ENCODE peak calls at places on chromosomes 12 and 14, in eight cellular contexts. U, X, E, R, Z, C, S and G are unnamed samples. For H4K20me1, the result is how much of the 10 kb centered on the place peaks cover.

GRCh38 chr12:2794736-2795289 is at the start of gene FKBP4:
- DNase-seq in U (peak), X (peak), E (peak), R (peak), Z (peak), C (peak), S (peak), G (peak)

GRCh38 chr12:76329163-76329562 is 19.1 kb downstream of the BBS10 start:
- DNase-seq in U (peak), X (peak), E (peak), R (no peak), Z (no peak), C (no peak), S (no peak), G (peak)

GRCh38 chr12:92073123-92073522 is 72.5 kb downstream of the BTG1 start:
- DNase-seq in U (no peak), X (no peak), E (no peak), R (no peak), Z (no peak), C (no peak), S (no peak), G (no peak)

GRCh38 chr14:94129758-94130414 is 482 bp upstream of the IFI27L2 start:
- DNase-seq in U (peak), X (peak), E (peak), R (peak), Z (peak), C (no peak), S (peak), G (peak)

GRCh38 chr14:70907996-70908917 is 998 bp downstream of the PCNX1 start:
- DNase-seq in U (peak), X (no peak), E (peak), R (peak), Z (peak), C (peak), S (peak), G (peak)

GRCh38 chr12:74293689-74294131 is 243.9 kb upstream of the ATXN7L3B start:
- DNase-seq in U (no peak), X (no peak), E (no peak), R (no peak), Z (no peak), C (no peak), S (no peak), G (no peak)

GRCh38 chr12:121130866-121131373 is 1.8 kb upstream of the P2RX7 start:
- DNase-seq in U (no peak), X (no peak), E (no peak), R (no peak), Z (no peak), C (no peak), S (no peak), G (no peak)

GRCh38 chr12:5073838-5074237 is 30.2 kb downstream of the KCNA5 start:
- DNase-seq in U (no peak), X (peak), E (no peak), R (peak), Z (peak), C (no peak), S (no peak), G (no peak)

GRCh38 chr12:118136559-118137003 is 657 bp downstream of the PEBP1 start:
- DNase-seq in U (peak), X (no peak), E (peak), R (peak), Z (peak), C (peak), S (no peak), G (peak)

GRCh38 chr12:84128117-84128991 is 784.2 kb downstream of the SLC6A15 start:
- DNase-seq in U (no peak), X (no peak), E (no peak), R (no peak), Z (no peak), C (no peak), S (no peak), G (no peak)

GRCh38 chr14:51517116-51517515 is 134.6 kb upstream of the FRMD6 start:
- DNase-seq in U (no peak), X (no peak), E (no peak), R (no peak), Z (no peak), C (no peak), S (no peak), G (no peak)

GRCh38 chr14:73780896-73781295 is 66.7 kb upstream of the PNMA1 start:
- DNase-seq in U (no peak), X (no peak), E (no peak), R (no peak), Z (no peak), C (no peak), S (no peak), G (no peak)

GRCh38 chr12:71645268-71645667 is 18.4 kb downstream of the ZFC3H1 start:
- DNase-seq in U (no peak), X (no peak), E (no peak), R (no peak), Z (no peak), C (no peak), S (no peak), G (no peak)
- H4K20me1 ChIP-seq in U (under half), X (under half), E (under half), R (under half), Z (under half), C (under half), S (under half), G (under half)

GRCh38 chr12:14167005-14167628 is 185.7 kb upstream of the GRIN2B start:
- DNase-seq in U (peak), X (peak), E (peak), R (peak), Z (peak), C (peak), S (peak), G (peak)

GRCh38 chr12:14171111-14171510 is 189.7 kb upstream of the GRIN2B start:
- DNase-seq in U (no peak), X (no peak), E (no peak), R (no peak), Z (peak), C (no peak), S (no peak), G (no peak)
- H4K20me1 ChIP-seq in U (under half), X (under half), E (under half), R (under half), Z (under half), C (under half), S (under half), G (under half)

GRCh38 chr12:10717410-10717809 is 5.7 kb downstream of the YBX3 start:
- DNase-seq in U (peak), X (no peak), E (peak), R (peak), Z (no peak), C (no peak), S (no peak), G (no peak)
- H4K20me1 ChIP-seq in U (under half), X (under half), E (under half), R (under half), Z (under half), C (under half), S (under half), G (under half)

GRCh38 chr12:40718878-40719372 is 26.7 kb downstream of the CNTN1 start:
- DNase-seq in U (no peak), X (no peak), E (no peak), R (no peak), Z (no peak), C (no peak), S (no peak), G (no peak)
- H4K20me1 ChIP-seq in U (under half), X (under half), E (under half), R (under half), Z (under half), C (under half), S (under half), G (under half)

DNA sequence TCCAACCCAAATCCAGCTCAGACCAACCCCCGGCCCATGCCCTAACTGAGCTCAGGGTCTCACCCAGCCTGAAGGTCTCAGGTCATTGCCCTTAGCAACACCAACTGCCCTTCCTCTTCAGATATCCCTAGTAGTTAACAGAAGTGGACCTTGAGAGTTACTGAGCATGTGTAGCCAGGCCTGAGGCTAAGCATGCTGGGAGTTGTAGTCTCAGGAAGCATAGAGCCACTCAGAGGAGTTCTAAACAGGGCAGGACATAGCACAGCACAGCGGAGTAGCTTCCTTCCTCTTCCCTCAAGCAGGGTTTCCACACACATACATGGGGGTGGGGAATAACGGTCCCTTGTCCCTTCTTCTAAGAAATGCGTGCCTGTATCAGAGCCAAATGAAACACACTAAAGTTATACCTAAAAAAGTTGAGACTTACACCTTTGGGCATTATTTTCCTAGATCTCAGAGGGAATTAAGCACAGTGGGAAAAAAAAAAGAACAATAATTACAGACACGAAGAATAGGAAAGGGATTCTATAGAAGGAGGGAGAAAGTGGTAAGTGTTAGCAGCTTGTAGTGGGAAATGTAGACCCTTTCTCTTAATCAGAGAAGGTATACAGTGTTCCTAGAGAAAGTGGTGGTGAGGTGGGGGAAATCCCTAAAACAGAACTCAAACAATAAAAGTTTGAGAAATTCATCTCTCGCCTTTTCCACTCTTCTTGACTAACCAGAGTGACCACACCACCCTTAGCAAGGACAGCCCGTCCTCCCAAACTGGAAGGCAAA is 4.4 kb downstream of the KMT2D start:
- DNase-seq in U (peak), X (peak), E (peak), R (peak), Z (peak), C (peak), S (peak), G (peak)
- H4K20me1 ChIP-seq in U (under half), X (under half), E (half or more), R (half or more), Z (under half), C (half or more), S (half or more), G (half or more)

GRCh38 chr12:106217706-106218105 is 30.1 kb downstream of the CKAP4 start:
- DNase-seq in U (no peak), X (no peak), E (no peak), R (no peak), Z (no peak), C (no peak), S (no peak), G (no peak)
- H4K20me1 ChIP-seq in U (under half), X (under half), E (under half), R (under half), Z (under half), C (under half), S (under half), G (under half)

DNA sequence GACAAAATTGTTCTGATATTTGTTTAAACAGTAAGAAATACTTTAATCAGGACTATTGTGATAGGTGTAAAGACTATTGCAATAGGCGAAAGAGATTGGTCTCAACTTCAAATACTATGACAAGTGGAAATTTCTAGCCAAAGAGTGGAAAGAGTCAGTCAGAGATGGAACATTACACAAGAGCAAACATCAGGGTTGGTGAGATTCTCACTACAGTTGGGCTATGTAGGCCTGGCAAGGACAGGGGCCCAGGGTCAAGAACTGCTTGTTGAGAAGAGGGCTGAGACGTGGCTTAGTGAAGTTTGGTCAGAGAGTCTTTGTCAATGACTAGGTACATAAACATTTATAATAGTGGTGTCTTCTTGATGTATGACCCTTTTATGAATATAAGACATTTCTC is 19.4 kb downstream of the CAND1 start:
- DNase-seq in U (no peak), X (no peak), E (no peak), R (no peak), Z (no peak), C (no peak), S (no peak), G (no peak)
- H4K20me1 ChIP-seq in U (under half), X (under half), E (half or more), R (half or more), Z (under half), C (under half), S (under half), G (half or more)

GRCh38 chr12:21657336-21658077 is at the start of gene LDHB:
- DNase-seq in U (peak), X (peak), E (peak), R (peak), Z (peak), C (no peak), S (peak), G (peak)

GRCh38 chr12:21651821-21652220 is 5.8 kb downstream of the LDHB start:
- DNase-seq in U (no peak), X (no peak), E (no peak), R (no peak), Z (no peak), C (no peak), S (no peak), G (no peak)

GRCh38 chr12:21659383-21659782 is 1.7 kb upstream of the LDHB start:
- DNase-seq in U (no peak), X (peak), E (no peak), R (no peak), Z (peak), C (no peak), S (peak), G (no peak)

GRCh38 chr12:21656931-21657335 is 709 bp downstream of the LDHB start:
- DNase-seq in U (peak), X (peak), E (peak), R (peak), Z (peak), C (no peak), S (peak), G (peak)

DNA sequence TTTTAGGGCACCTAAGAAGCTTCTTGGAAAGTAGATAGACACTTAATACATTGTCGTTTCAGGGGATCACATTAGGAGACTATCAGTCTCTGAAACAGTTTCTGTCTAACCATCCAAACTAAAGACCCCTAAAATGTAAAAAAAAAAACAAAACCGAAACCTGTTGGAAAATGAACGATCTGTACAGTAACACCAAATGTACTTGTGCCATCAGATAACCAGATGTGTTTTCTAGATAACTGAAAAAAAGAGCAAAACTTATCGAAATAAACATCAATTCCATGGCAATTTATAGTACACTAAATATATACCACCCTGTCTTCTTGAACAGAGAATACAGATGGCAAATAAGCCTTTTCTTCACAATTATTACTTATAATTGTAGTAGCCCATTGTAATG is 2.0 kb downstream of the LDHB start:
- DNase-seq in U (no peak), X (no peak), E (no peak), R (no peak), Z (no peak), C (no peak), S (no peak), G (no peak)
- H4K20me1 ChIP-seq in U (under half), X (under half), E (half or more), R (half or more), Z (half or more), C (under half), S (under half), G (under half)